ENCODE peak calls at places on chromosomes 11 and 22, in five cellular contexts. K is GM12865, Y is KG1, M is spleen, V is iris pigment epithelial cell. C is an unnamed sample.

GRCh38 chr22:31340360-31340759 is 5.8 kb downstream of the PATZ1 start:
- DNase-seq in V (no peak), Y (no peak), M (no peak), K (no peak), C (no peak)

GRCh38 chr11:57800444-57801184 is 39.0 kb downstream of the CTNND1 start:
- DNase-seq in Y (peak), K (peak), M (no peak), V (peak), C (peak)

GRCh38 chr11:121467965-121468364 is 15.2 kb upstream of the SORL1-AS1 start:
- DNase-seq in M (no peak), V (no peak), K (peak), Y (no peak), C (no peak)

GRCh38 chr11:76579047-76579751 is 91.3 kb downstream of the LRRC32 start:
- DNase-seq in Y (no peak), K (no peak), M (no peak), V (peak), C (no peak)

GRCh38 chr11:119585038-119585666 is 143.8 kb downstream of the NECTIN1 start:
- DNase-seq in K (no peak), V (peak), Y (no peak), M (no peak), C (no peak)

GRCh38 chr11:11966826-11967668 is 41.4 kb downstream of the DKK3 start:
- DNase-seq in V (no peak), K (peak), Y (peak), M (peak), C (peak)

GRCh38 chr22:22355233-22355834 is 110.7 kb downstream of the VPREB1 start:
- DNase-seq in M (no peak), Y (no peak), V (no peak), K (no peak), C (no peak)

GRCh38 chr11:74543991-74544390 is 48.4 kb upstream of the POLD3 start:
- DNase-seq in K (no peak), Y (no peak), V (no peak), M (no peak), C (no peak)

GRCh38 chr22:50548046-50548912 is 2.6 kb downstream of the KLHDC7B start:
- DNase-seq in Y (no peak), M (peak), V (no peak), K (no peak), C (no peak)

GRCh38 chr11:37402663-37403062 is 804.6 kb upstream of the RAG2 start:
- DNase-seq in Y (no peak), K (no peak), V (no peak), M (no peak), C (no peak)

GRCh38 chr22:17443413-17444203 is 74.3 kb downstream of the CECR2 start:
- DNase-seq in Y (no peak), M (no peak), V (no peak), K (no peak), C (no peak)

GRCh38 chr22:30295576-30295975 is 6.3 kb upstream of the CASTOR1 start:
- DNase-seq in Y (no peak), V (no peak), K (no peak), M (no peak), C (no peak)

GRCh38 chr11:62542111-62542745 is 4.4 kb downstream of the AHNAK start:
- DNase-seq in V (no peak), Y (no peak), K (no peak), M (no peak), C (no peak)

GRCh38 chr11:68450711-68451110 is 9.8 kb upstream of the PPP6R3 start:
- DNase-seq in M (no peak), Y (no peak), K (no peak), V (no peak), C (no peak)

GRCh38 chr22:20808844-20809243 is 34.9 kb downstream of the SERPIND1 start:
- DNase-seq in K (no peak), V (no peak), M (no peak), Y (no peak), C (no peak)

GRCh38 chr11:26964335-26964734 is 29.6 kb upstream of the FIBIN start:
- DNase-seq in Y (no peak), V (no peak), M (no peak), K (no peak), C (peak)

GRCh38 chr11:6468712-6469495 is 4.8 kb downstream of the TRIM3 start:
- DNase-seq in K (peak), Y (no peak), V (peak), M (peak), C (peak)

GRCh38 chr11:43243901-43244300 is 67.9 kb upstream of the API5 start:
- DNase-seq in K (no peak), M (no peak), Y (no peak), V (no peak), C (no peak)

GRCh38 chr22:35397095-35397904 is 2.6 kb upstream of the MCM5 start:
- DNase-seq in K (no peak), V (peak), M (no peak), Y (no peak), C (no peak)

GRCh38 chr11:72195518-72195917 is 3.6 kb downstream of the FOLR1 start:
- DNase-seq in M (no peak), V (no peak), Y (no peak), K (no peak), C (no peak)

GRCh38 chr22:37284126-37284806 is 2.0 kb downstream of the CYTH4 start:
- DNase-seq in Y (no peak), V (no peak), M (peak), K (no peak), C (no peak)

GRCh38 chr11:27460158-27460565 is 12.4 kb downstream of the LGR4 start:
- DNase-seq in K (no peak), M (no peak), V (no peak), Y (no peak), C (no peak)

GRCh38 chr22:47221840-47222615 is 459.6 kb downstream of the TBC1D22A start:
- DNase-seq in M (no peak), Y (no peak), V (no peak), K (no peak), C (no peak)

GRCh38 chr11:117823941-117824420 is 563 bp downstream of the FXYD2 start:
- DNase-seq in M (peak), Y (no peak), K (no peak), V (no peak), C (no peak)

GRCh38 chr11:128346808-128347207 is 240.6 kb downstream of the ETS1 start:
- DNase-seq in M (no peak), Y (no peak), V (peak), K (no peak), C (peak)

C was measured in HCEC 1CT.